ENCODE peak calls at places on chromosome 7, in ten cellular contexts. U is A673; W is esophagus muscularis mucosa; A is AG04450; H is heart left ventricle; J is SK-N-SH; C is CD8-positive, alpha-beta T cell; Z is PC-3; L is mammary epithelial cell; T is brain microvascular endothelial cell. I is an unnamed sample.

GRCh38 chr7:86963599-86964230 is 95.7 kb downstream of the ELAPOR2 start:
- DNase-seq in A (no peak), U (no peak), C (no peak), H (no peak), L (no peak), Z (no peak), T (no peak), W (no peak), J (no peak), I (no peak)

GRCh38 chr7:22672892-22673637 is 53.9 kb upstream of the IL6 start:
- DNase-seq in W (no peak), Z (peak), A (no peak), H (no peak), C (no peak), U (no peak), J (no peak), T (no peak), L (no peak), I (peak)

GRCh38 chr7:157499121-157499834 is 162.5 kb downstream of the DNAJB6 start:
- DNase-seq in T (no peak), H (no peak), W (no peak), J (no peak), C (no peak), Z (no peak), L (no peak), A (no peak), U (no peak), I (no peak)

GRCh38 chr7:26200113-26200443 is 468 bp downstream of the HNRNPA2B1 start:
- DNase-seq in C (peak), H (peak), L (peak), Z (peak), U (peak), T (no peak), W (no peak), J (peak), A (no peak), I (peak)

GRCh38 chr7:50264908-50265307 is 39.6 kb upstream of the IKZF1 start:
- DNase-seq in T (no peak), W (no peak), C (peak), L (peak), J (no peak), Z (no peak), A (no peak), U (no peak), H (no peak), I (no peak)

GRCh38 chr7:16063241-16063640 is 358.1 kb downstream of the CRPPA start:
- DNase-seq in J (no peak), C (no peak), A (no peak), W (no peak), H (no peak), L (no peak), U (no peak), T (no peak), Z (no peak), I (no peak)

GRCh38 chr7:95863-96260 is 96.5 kb upstream of the FAM20C start:
- DNase-seq in Z (no peak), J (no peak), A (no peak), T (no peak), L (no peak), H (no peak), U (no peak), C (no peak), W (peak), I (no peak)

GRCh38 chr7:64802699-64803098 is 8.5 kb downstream of the ZNF138 start:
- DNase-seq in W (peak), T (no peak), H (no peak), C (no peak), Z (no peak), J (no peak), L (no peak), U (no peak), A (no peak), I (no peak)

GRCh38 chr7:95620631-95621030 is 24.3 kb upstream of the PDK4 start:
- DNase-seq in H (no peak), A (no peak), U (no peak), Z (no peak), C (no peak), T (no peak), J (no peak), L (no peak), W (no peak), I (no peak)

GRCh38 chr7:128398016-128398840 is 11.6 kb downstream of the IMPDH1 start:
- DNase-seq in H (no peak), W (no peak), U (peak), Z (peak), C (peak), L (no peak), J (peak), A (no peak), T (peak), I (no peak)

GRCh38 chr7:22348379-22348778 is 8.6 kb downstream of the RAPGEF5 start:
- DNase-seq in U (no peak), A (no peak), H (no peak), T (peak), Z (peak), W (no peak), L (peak), C (no peak), J (no peak), I (no peak)

GRCh38 chr7:108875139-108875538 is 305.5 kb downstream of the DNAJB9 start:
- DNase-seq in T (peak), Z (peak), W (no peak), H (no peak), L (peak), A (no peak), J (peak), U (peak), C (no peak), I (no peak)

GRCh38 chr7:146116452-146117219 is at the start of gene CNTNAP2:
- DNase-seq in W (no peak), U (peak), C (no peak), Z (peak), A (no peak), J (peak), T (peak), L (no peak), H (no peak), I (no peak)

GRCh38 chr7:78473902-78474301 is 675.3 kb downstream of the PHTF2 start:
- DNase-seq in A (no peak), Z (no peak), J (peak), H (no peak), T (no peak), U (no peak), C (no peak), W (no peak), L (no peak), I (no peak)

GRCh38 chr7:156560075-156560474 is 80.5 kb upstream of the RNF32 start:
- DNase-seq in H (no peak), Z (peak), L (no peak), U (peak), C (no peak), T (no peak), A (no peak), W (no peak), J (peak), I (no peak)

DNA sequence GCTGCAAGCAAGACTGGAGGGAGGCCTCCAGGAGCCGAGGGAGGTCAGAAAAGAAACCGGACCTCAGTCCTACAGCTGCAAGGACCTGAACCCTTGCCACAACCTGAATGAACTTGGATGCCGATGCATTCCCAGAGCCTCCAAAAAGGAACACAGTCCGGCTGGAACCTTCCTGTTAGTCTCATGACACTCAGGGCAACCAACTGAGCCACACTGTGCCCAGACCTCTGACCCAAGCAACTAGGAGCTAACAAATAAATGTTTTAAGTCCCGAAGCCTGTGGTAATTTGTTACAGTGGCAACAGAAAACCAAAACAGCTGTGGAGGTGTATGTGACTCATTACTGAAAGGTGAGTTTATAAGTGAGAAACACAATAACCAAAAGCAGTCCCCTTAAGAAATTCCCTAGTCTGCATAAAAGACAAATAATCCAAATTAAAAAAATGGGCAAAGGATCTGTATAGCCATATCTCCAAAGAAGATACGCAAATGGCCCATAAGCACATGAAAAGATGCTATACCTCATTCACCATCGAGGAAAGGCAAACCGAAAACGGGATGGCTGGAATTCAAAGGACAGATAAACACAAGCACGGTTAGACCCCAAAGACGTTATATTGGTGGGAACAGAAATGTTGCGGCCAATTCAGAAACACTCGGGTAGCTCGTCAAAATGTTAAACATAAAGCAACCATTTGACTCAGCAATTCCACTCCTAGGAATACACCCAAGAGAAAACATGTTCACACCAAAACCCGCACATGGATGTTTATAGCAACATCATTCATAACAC is 24.8 kb downstream of the GNA12 start:
- DNase-seq in A (no peak), J (no peak), W (no peak), H (no peak), Z (peak), C (no peak), T (no peak), U (no peak), L (peak), I (no peak)
- H3K27ac ChIP-seq in A (peak), J (peak), W (no peak), H (peak), Z (peak), C (no peak), T (peak), U (no peak), L (peak), I (peak)

GRCh38 chr7:136133491-136133990 is 156.4 kb upstream of the MTPN start:
- DNase-seq in J (no peak), H (no peak), A (peak), Z (no peak), C (no peak), L (no peak), T (peak), U (peak), W (no peak), I (no peak)

GRCh38 chr7:136130819-136131637 is 153.9 kb upstream of the MTPN start:
- DNase-seq in J (no peak), H (no peak), U (no peak), T (no peak), L (no peak), W (no peak), C (no peak), A (no peak), Z (no peak), I (no peak)

GRCh38 chr7:136138991-136139390 is 161.8 kb upstream of the MTPN start:
- DNase-seq in T (no peak), A (no peak), C (no peak), J (no peak), H (no peak), Z (no peak), W (no peak), U (no peak), L (no peak), I (no peak)

GRCh38 chr7:136136906-136137305 is 159.7 kb upstream of the MTPN start:
- DNase-seq in W (no peak), C (no peak), Z (no peak), T (no peak), A (no peak), L (no peak), J (no peak), U (no peak), H (no peak), I (no peak)

DNA sequence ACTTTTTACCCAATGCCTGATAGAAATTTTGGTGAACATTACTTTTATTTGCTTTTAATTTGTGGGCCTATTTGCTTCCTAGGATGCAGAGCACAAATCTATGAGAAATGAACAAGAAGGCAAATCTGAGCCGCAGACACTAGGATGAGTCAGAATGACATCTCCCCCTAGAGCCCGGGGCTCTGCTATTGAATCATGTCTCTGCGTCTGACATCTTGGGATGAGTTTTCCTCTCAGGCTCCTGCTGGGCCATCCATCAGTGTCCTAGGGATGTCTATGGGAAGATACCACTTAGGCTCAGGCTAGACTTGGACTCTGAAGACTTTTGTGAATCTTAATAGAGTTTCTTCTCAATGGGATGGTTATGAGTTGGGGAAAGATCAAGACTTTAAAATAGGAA is 157.3 kb upstream of the MTPN start:
- DNase-seq in L (peak), Z (peak), U (peak), T (peak), A (no peak), J (no peak), C (no peak), H (no peak), W (no peak), I (peak)
- TF ChIP-seq CTCF in L (no peak), Z (no peak), U (peak), T (peak), A (no peak), J (peak), C (no peak), H (no peak), W (no peak), I (no peak)

GRCh38 chr7:43763183-43763582 is 4.7 kb downstream of the BLVRA start:
- DNase-seq in H (no peak), U (no peak), J (no peak), Z (no peak), C (no peak), A (no peak), W (peak), L (no peak), T (no peak), I (no peak)
- H3K27ac ChIP-seq in H (no peak), U (no peak), J (no peak), Z (peak), C (no peak), A (no peak), W (no peak), L (peak), T (no peak), I (peak)

DNA sequence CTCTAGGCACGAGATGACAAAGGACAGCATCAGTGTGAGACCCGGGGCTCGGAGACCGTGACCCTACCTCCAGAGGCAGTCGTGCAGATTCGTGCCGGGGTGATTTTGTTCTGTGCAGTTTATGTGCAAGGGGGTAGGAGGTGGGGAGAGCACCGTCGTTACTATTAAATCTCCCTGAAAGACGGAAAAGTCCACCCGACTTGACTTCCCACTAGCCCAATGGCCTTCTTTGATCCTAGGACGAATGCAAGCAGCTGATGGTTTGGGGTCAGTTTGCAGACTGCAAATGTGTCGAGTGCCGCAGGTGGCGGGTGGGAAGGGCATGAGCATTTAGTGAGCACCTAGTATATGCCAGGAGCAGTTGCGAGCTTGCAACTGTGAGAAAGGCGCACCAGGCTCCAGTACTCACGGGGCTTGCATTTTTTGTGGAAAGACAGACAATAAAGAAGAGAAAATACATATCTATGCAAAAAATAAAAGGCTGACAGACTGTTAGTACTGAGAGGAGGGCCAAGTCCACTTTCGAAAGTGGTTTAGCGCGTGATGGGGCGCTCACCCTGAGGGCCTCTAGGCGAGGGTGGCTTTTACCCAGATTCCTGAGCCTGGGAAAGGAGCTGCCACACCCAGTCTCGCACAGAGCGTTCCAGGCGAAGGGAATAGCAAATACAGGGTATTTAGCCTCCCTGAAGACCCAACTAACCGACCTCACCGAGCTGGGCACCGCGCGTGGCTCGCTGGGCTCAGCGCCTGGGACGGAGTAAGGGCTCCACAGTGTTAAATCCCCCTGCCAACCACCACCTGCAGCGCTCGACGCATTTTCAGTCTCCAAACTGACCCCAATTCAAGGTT is 941 bp upstream of the OSBPL3 start:
- DNase-seq in T (no peak), W (no peak), L (peak), J (no peak), C (peak), H (peak), U (peak), Z (peak), A (no peak), I (peak)
- TF ChIP-seq CTCF in T (no peak), W (no peak), L (peak), J (no peak), C (no peak), H (no peak), U (no peak), Z (no peak), A (peak), I (no peak)

GRCh38 chr7:1977876-1978441 is 254.8 kb downstream of the MAD1L1 start:
- DNase-seq in L (no peak), J (no peak), T (no peak), W (no peak), H (peak), A (no peak), C (no peak), U (no peak), Z (no peak), I (no peak)

GRCh38 chr7:1981201-1981877 is 251.4 kb downstream of the MAD1L1 start:
- DNase-seq in W (no peak), C (no peak), J (no peak), H (peak), Z (no peak), U (no peak), A (no peak), T (no peak), L (no peak), I (no peak)

GRCh38 chr7:1978656-1979590 is 253.8 kb downstream of the MAD1L1 start:
- DNase-seq in Z (no peak), L (no peak), T (no peak), U (no peak), A (no peak), J (no peak), W (no peak), H (peak), C (no peak), I (no peak)

GRCh38 chr7:1981878-1982230 is 250.9 kb downstream of the MAD1L1 start:
- DNase-seq in C (no peak), A (no peak), U (no peak), J (no peak), T (no peak), L (no peak), W (no peak), H (no peak), Z (no peak), I (no peak)

DNA sequence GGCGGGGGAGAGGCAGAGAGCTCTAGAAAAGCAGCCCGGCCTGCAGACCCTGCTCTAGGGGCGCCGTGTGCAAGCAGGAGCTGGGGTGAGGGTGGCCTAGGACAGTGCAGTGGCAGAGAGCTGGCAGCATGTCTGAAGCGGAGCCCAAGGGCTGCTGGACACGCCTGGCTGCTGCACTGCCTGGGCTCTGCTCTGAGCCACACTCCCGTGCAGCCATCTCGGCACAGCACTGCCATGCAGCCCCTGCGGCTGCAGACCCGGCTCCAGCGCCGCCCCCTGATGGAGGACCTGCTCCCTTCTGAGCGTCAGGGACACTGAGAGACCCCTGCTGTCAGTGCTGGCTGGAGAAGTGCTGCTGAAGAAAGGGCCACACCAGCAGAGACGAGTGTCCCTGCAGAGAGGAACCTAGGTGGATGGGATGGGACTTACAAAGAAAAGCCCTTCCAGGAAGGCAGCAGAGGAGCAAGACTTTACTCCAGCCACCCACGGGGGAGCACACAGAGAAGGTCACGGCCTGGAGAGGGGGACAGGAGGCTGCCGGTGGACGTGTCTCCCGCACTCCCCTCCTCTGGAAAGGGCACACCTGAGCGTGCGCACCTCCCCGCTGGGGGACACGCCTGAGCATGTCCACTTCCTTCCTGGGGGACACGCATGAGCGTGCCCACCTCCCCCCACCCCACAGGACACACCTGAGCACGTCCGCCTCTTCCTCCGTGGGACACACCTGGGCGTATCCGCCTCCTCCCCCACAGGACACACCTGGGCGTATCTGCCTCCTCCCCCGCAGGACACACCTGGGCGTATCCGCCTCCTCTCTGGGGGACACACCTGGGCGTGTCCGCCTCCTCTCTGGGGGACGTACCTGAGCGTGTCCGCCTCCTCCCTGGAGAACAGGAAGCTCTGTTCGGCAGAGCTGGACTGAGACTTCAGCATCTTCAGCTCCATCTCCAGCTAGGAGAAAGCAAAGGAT is 252.9 kb downstream of the MAD1L1 start:
- DNase-seq in W (no peak), A (no peak), L (no peak), Z (no peak), U (no peak), H (peak), C (no peak), T (no peak), J (no peak), I (peak)
- H3K27ac ChIP-seq in W (no peak), A (no peak), L (no peak), Z (no peak), U (no peak), H (no peak), C (no peak), T (no peak), J (no peak), I (peak)

GRCh38 chr7:139557857-139558581 is 34.5 kb downstream of the CLEC2L start:
- DNase-seq in L (no peak), U (no peak), Z (no peak), W (no peak), C (no peak), T (no peak), H (no peak), J (no peak), A (no peak), I (no peak)
- TF ChIP-seq CTCF in L (no peak), U (no peak), Z (peak), W (no peak), C (no peak), T (peak), H (no peak), J (no peak), A (no peak), I (no peak)

DNA sequence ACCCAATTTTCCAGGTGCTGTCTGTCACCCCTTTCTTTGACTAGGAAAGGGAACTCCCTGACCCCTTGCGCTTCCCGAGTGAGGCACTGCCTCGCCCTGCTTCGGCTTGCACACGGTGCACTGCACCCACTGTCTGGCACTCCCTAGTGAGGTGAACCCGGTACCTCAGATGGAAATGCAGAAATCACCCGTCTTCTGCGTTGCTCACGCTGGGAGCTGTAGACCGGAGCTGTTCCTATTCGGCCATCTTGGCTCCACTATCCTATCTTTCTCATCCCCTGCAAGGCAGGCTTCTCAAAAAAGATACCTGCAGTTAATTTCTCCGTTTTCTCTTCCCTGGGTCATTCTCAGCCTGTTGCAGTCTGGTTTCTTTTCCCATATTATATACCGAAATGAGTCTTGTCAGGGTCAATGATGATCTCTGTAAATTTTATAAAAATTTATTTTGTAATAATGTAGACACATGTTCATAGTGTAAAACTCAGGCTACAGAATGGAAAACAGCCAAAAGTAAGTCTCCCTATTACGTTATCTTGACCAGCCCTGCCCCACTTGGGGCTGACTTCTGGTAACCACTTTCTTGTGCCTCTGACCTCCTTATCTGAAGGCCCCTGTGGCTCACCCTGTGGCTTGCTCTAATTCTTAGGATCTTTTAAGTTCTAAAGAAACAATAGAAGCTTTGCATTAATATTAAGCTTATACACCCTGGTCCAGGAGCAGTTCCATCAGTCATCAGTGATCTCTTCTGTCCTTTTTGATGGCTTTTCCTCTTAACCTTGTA is 20.7 kb downstream of the BLVRA start:
- DNase-seq in W (peak), T (no peak), J (no peak), A (no peak), C (no peak), U (no peak), Z (no peak), L (no peak), H (no peak), I (no peak)
- H3K27ac ChIP-seq in W (no peak), T (no peak), J (no peak), A (no peak), C (no peak), U (no peak), Z (no peak), L (no peak), H (no peak), I (peak)